ENCODE peak calls at places on chromosomes 5 and 9, in six cellular contexts. I is GM19239, N is heart right ventricle, Q is PC-9, B is EL, Z is IMR-90. P is an unnamed sample.

GRCh38 chr5:67934976-67935375 is 280.6 kb upstream of the PIK3R1 start:
- DNase-seq in Z (no peak), B (peak), I (no peak), N (no peak), Q (no peak), P (no peak)

GRCh38 chr9:21510806-21511205 is 28.7 kb upstream of the IFNE start:
- DNase-seq in N (no peak), Q (no peak), B (no peak), Z (no peak), I (no peak), P (no peak)

GRCh38 chr5:120476063-120476462 is 12.0 kb downstream of the PRR16 start:
- DNase-seq in Q (no peak), N (no peak), Z (no peak), I (no peak), B (no peak), P (no peak)

GRCh38 chr5:7745882-7746735 is 104.8 kb downstream of the CFAP90 start:
- DNase-seq in Q (peak), I (no peak), Z (peak), N (peak), B (peak), P (no peak)

GRCh38 chr9:92970467-92970923 is 23.2 kb downstream of the FGD3 start:
- DNase-seq in B (peak), N (no peak), I (no peak), Q (peak), Z (peak), P (no peak)

GRCh38 chr5:13356226-13356625 is 588.3 kb downstream of the DNAH5 start:
- DNase-seq in N (no peak), I (no peak), Z (no peak), B (no peak), Q (no peak), P (no peak)

GRCh38 chr9:129493002-129493713 is 127.7 kb downstream of the C9orf50 start:
- DNase-seq in N (no peak), Q (no peak), Z (no peak), I (no peak), B (no peak), P (no peak)

GRCh38 chr9:91296354-91296753 is 65.4 kb downstream of the AUH start:
- DNase-seq in I (no peak), N (no peak), Z (no peak), B (no peak), Q (no peak), P (no peak)

GRCh38 chr9:10443805-10444204 is 169.0 kb downstream of the PTPRD start:
- DNase-seq in Q (no peak), B (no peak), N (no peak), Z (no peak), I (no peak), P (no peak)

GRCh38 chr5:167128581-167128980 is 1162.9 kb upstream of the WWC1 start:
- DNase-seq in Z (no peak), I (no peak), N (no peak), B (no peak), Q (no peak), P (no peak)

GRCh38 chr9:15889555-15889954 is 336.7 kb downstream of the CCDC171 start:
- DNase-seq in B (peak), Z (peak), Q (no peak), N (no peak), I (no peak), P (no peak)

GRCh38 chr9:97889941-97890557 is 32.3 kb downstream of the TRMO start:
- DNase-seq in N (peak), Z (no peak), Q (peak), I (peak), B (peak), P (no peak)

GRCh38 chr5:134787692-134788091 is 29.1 kb downstream of the DDX46 start:
- DNase-seq in N (no peak), I (no peak), B (no peak), Q (no peak), Z (no peak), P (no peak)

GRCh38 chr9:108181444-108181843 is 674.3 kb downstream of the ACTL7B start:
- DNase-seq in N (no peak), I (no peak), Z (no peak), Q (no peak), B (no peak), P (no peak)

GRCh38 chr5:39178171-39178570 is 41.2 kb downstream of the FYB1 start:
- DNase-seq in N (no peak), I (no peak), B (peak), Z (peak), Q (no peak), P (no peak)

GRCh38 chr5:14174235-14174636 is 31.1 kb downstream of the TRIO start:
- DNase-seq in N (no peak), Z (peak), B (no peak), Q (no peak), I (no peak), P (no peak)

GRCh38 chr9:104968025-104968982 is 40.3 kb upstream of the ABCA1 start:
- DNase-seq in N (peak), B (peak), Z (peak), I (peak), Q (peak), P (peak)

GRCh38 chr5:57442080-57442839 is 40.4 kb downstream of the ACTBL2 start:
- DNase-seq in Q (no peak), I (no peak), Z (peak), B (peak), N (no peak), P (peak)

GRCh38 chr9:91247278-91247677 is 114.4 kb downstream of the AUH start:
- DNase-seq in N (no peak), Z (no peak), B (no peak), I (no peak), Q (no peak), P (no peak)

GRCh38 chr9:125434986-125435775 is 173.6 kb downstream of the GAPVD1 start:
- DNase-seq in Z (no peak), Q (no peak), N (no peak), B (no peak), I (no peak), P (no peak)

GRCh38 chr5:166596043-166596442 is 1695.4 kb upstream of the WWC1 start:
- DNase-seq in B (no peak), I (no peak), Q (no peak), N (no peak), Z (no peak), P (no peak)

GRCh38 chr5:89342106-89342876 is 459.3 kb upstream of the MEF2C start:
- DNase-seq in Z (peak), B (peak), I (no peak), Q (no peak), N (no peak), P (peak)

GRCh38 chr5:58259685-58260152 is 200.2 kb downstream of the PLK2 start:
- DNase-seq in Q (peak), Z (peak), I (no peak), B (peak), N (no peak), P (peak)

GRCh38 chr9:134165357-134166315 is 1.3 kb upstream of the RNU6ATAC start:
- DNase-seq in I (no peak), Z (peak), N (no peak), B (peak), Q (peak), P (no peak)

GRCh38 chr5:134114886-134115805 is 665 bp downstream of the TCF7 start:
- DNase-seq in Z (no peak), B (no peak), I (peak), Q (peak), N (no peak), P (no peak)

GRCh38 chr9:112640311-112640710 is 77.6 kb downstream of the INIP start:
- DNase-seq in Z (no peak), N (no peak), Q (no peak), B (no peak), I (no peak), P (no peak)

GRCh38 chr5:65305913-65306312 is 175.8 kb downstream of the ADAMTS6 start:
- DNase-seq in B (peak), I (no peak), Q (no peak), Z (peak), N (no peak), P (no peak)

GRCh38 chr9:134967547-134967930 is 49.8 kb upstream of the FCN1 start:
- DNase-seq in I (no peak), Q (no peak), N (no peak), Z (peak), B (no peak), P (no peak)

GRCh38 chr9:29325855-29326254 is 1752.6 kb upstream of the C9orf72 start:
- DNase-seq in Z (no peak), Q (no peak), N (no peak), B (no peak), I (no peak), P (no peak)

GRCh38 chr5:91478096-91478495 is 95.0 kb upstream of the ARRDC3 start:
- DNase-seq in Z (no peak), N (no peak), B (no peak), Q (no peak), I (no peak), P (no peak)

GRCh38 chr9:112334319-112334828 is 955 bp upstream of the PTBP3 start:
- DNase-seq in Z (peak), B (peak), Q (peak), N (no peak), I (no peak), P (no peak)

GRCh38 chr5:179526978-179527377 is 23.4 kb upstream of the RUFY1 start:
- DNase-seq in N (no peak), I (no peak), Q (no peak), Z (no peak), B (no peak), P (no peak)

GRCh38 chr5:78930742-78931141 is 54.4 kb downstream of the ARSB start:
- DNase-seq in B (no peak), Q (no peak), I (no peak), Z (peak), N (no peak), P (peak)

GRCh38 chr5:859798-860296 is 9.1 kb upstream of the ZDHHC11 start:
- DNase-seq in I (no peak), N (peak), Z (no peak), Q (no peak), B (no peak), P (no peak)

GRCh38 chr9:38441347-38442085 is 17.3 kb upstream of the IGFBPL1 start:
- DNase-seq in Z (no peak), N (no peak), I (no peak), B (no peak), Q (no peak), P (no peak)

GRCh38 chr9:110059461-110059860 is 148.5 kb downstream of the C9orf152 start:
- DNase-seq in Z (no peak), I (no peak), Q (no peak), N (no peak), B (no peak), P (no peak)